ENCODE peak calls at places on chromosomes 6 and 20, in seven cellular contexts. B is GM23248, M is transverse colon, A is pancreas, Y is Peyer's patch, X is cardiac muscle cell, H is hepatocyte. C is an unnamed sample. For H3K4me1, the result is how much of the 10 kb centered on the place peaks cover.

GRCh38 chr20:33551778-33552177 is 61.9 kb downstream of the CBFA2T2 start:
- DNase-seq in B (no peak), M (no peak), A (no peak), Y (no peak), X (peak), H (no peak), C (no peak)

GRCh38 chr6:29011276-29011734 is 6.2 kb upstream of the ZNF311 start:
- DNase-seq in B (peak), M (peak), A (no peak), Y (peak), X (peak), H (peak), C (peak)

GRCh38 chr6:14831922-14832321 is 413.9 kb upstream of the JARID2 start:
- DNase-seq in B (no peak), M (no peak), A (no peak), Y (no peak), X (no peak), H (no peak), C (no peak)

GRCh38 chr6:40349566-40350192 is 237.5 kb downstream of the LRFN2 start:
- DNase-seq in B (no peak), M (no peak), A (no peak), Y (peak), X (no peak), H (no peak), C (no peak)

GRCh38 chr6:105301072-105301503 is 101.8 kb downstream of the PREP start:
- DNase-seq in B (peak), M (no peak), A (no peak), Y (no peak), X (peak), H (peak), C (no peak)

GRCh38 chr6:165895421-165896165 is 232.6 kb upstream of the PDE10A start:
- DNase-seq in B (peak), M (no peak), A (no peak), Y (no peak), X (peak), H (no peak), C (peak)

GRCh38 chr6:65450451-65450850 is 256.6 kb downstream of the EYS start:
- DNase-seq in B (no peak), M (no peak), A (no peak), Y (no peak), X (no peak), H (no peak), C (no peak)

GRCh38 chr6:33841868-33842267 is 38.1 kb upstream of the MLN start:
- DNase-seq in B (no peak), M (no peak), A (no peak), Y (no peak), X (no peak), H (no peak), C (no peak)

GRCh38 chr20:33679758-33680485 is 5.7 kb upstream of the NECAB3 start:
- DNase-seq in B (no peak), M (no peak), A (no peak), Y (peak), X (no peak), H (no peak), C (no peak)

GRCh38 chr20:19757487-19757972 is 528 bp upstream of the RIN2 start:
- DNase-seq in B (peak), M (peak), A (peak), Y (peak), X (peak), H (peak), C (peak)

GRCh38 chr6:84687487-84687886 is 76.9 kb downstream of the TBX18 start:
- DNase-seq in B (peak), M (no peak), A (no peak), Y (no peak), X (peak), H (no peak), C (no peak)

GRCh38 chr20:58891686-58892125 is 39.2 kb downstream of the GNAS start:
- DNase-seq in B (peak), M (peak), A (peak), Y (peak), X (no peak), H (peak), C (no peak)

GRCh38 chr20:8930691-8931090 is 138.2 kb upstream of the PLCB4 start:
- DNase-seq in B (peak), M (no peak), A (no peak), Y (no peak), X (no peak), H (no peak), C (no peak)

GRCh38 chr6:169075211-169075621 is 178.4 kb downstream of the THBS2 start:
- DNase-seq in B (peak), M (peak), A (peak), Y (peak), X (peak), H (peak), C (no peak)

GRCh38 chr20:57558614-57559285 is 2.2 kb upstream of the PCK1 start:
- DNase-seq in B (no peak), M (no peak), A (no peak), Y (peak), X (no peak), H (peak), C (peak)

DNA sequence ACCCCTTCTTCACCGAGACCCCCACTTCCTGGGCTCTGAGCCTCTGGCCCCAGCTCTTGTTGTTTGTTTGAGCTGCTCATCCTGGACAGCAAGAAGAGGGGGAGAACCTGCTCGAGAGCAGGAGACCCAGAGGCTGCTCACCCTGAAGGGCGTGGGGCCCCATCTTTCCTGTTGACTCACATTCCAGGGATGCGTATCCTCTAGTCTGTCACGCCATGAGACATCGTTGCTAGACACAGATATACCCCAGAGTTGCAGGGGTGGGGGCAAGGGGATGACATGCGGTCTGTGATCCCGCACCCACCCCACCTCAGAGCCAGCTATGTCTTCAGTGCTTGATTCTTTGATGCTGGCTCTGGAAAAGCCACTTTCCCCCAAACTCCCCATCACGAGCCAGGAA is 5.7 kb upstream of the TNXB start:
- DNase-seq in B (peak), M (no peak), A (no peak), Y (no peak), X (no peak), H (peak), C (no peak)
- H3K4me3 ChIP-seq in B (peak), M (no peak), A (no peak), Y (no peak), X (no peak), H (no peak), C (no peak)

GRCh38 chr20:10565191-10565921 is 108.4 kb downstream of the JAG1 start:
- DNase-seq in B (peak), M (no peak), A (no peak), Y (peak), X (peak), H (peak), C (peak)

GRCh38 chr20:10563935-10564492 is 109.8 kb downstream of the JAG1 start:
- DNase-seq in B (no peak), M (no peak), A (no peak), Y (no peak), X (no peak), H (no peak), C (no peak)

GRCh38 chr20:10571313-10571815 is 102.4 kb downstream of the JAG1 start:
- DNase-seq in B (no peak), M (no peak), A (no peak), Y (no peak), X (no peak), H (no peak), C (no peak)

GRCh38 chr20:10565922-10566897 is 107.6 kb downstream of the JAG1 start:
- DNase-seq in B (no peak), M (peak), A (no peak), Y (peak), X (peak), H (peak), C (peak)

DNA sequence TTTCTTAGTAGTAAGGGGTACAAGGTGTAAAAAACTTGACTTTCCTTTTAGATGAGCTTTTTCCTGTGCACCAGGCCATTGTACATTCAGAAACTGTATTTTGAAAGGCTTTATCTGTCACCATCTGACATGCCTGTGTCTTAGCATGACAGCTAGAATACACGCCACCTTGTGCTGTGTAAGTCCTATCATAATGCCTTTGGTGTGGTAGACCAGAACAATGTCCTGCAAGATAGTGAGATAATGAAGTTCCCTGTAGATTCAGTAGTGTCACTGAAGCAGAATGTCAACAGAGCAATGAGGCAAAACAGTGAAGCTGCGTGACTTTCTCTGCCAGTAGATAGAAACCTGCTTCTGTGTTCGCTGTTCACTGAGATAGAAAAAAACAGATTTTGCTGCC is 105.8 kb downstream of the JAG1 start:
- DNase-seq in B (no peak), M (no peak), A (no peak), Y (no peak), X (no peak), H (no peak), C (no peak)
- H3K4me1 ChIP-seq in B (under half), M (under half), A (under half), Y (under half), X (under half), H (under half), C (under half)

GRCh38 chr6:1040393-1040792 is 271.5 kb upstream of the FOXQ1 start:
- DNase-seq in B (no peak), M (no peak), A (peak), Y (no peak), X (no peak), H (no peak), C (no peak)
- H3K27ac ChIP-seq in B (no peak), M (no peak), A (no peak), Y (no peak), X (no peak), H (no peak), C (no peak)

GRCh38 chr6:32718879-32719278 is 22.3 kb upstream of the HLA-DQA2 start:
- DNase-seq in B (no peak), M (no peak), A (no peak), Y (no peak), X (no peak), H (no peak), C (no peak)
- H3K4me3 ChIP-seq in B (no peak), M (no peak), A (no peak), Y (no peak), X (no peak), H (no peak), C (no peak)

C was measured in small intestine.